ENCODE peak calls at places on chromosomes 13 and 19, in six cellular contexts. U is neuronal stem cell, X is mesenchymal stem cell, Y is H9, S is H1, K is trophoblast cell. C is an unnamed sample.
A peak's percentile ranks its signal among the peaks of the same experiment; 100 is the strongest.

GRCh38 chr13:94550030-94550738 is 45.8 kb downstream of the TGDS start:
- DNase-seq in U (no peak), X (no peak), Y (no peak), S (no peak), K (peak; percentile 7), C (peak; percentile 52)

GRCh38 chr13:98507060-98507797 is 69.7 kb downstream of the STK24 start:
- DNase-seq in U (no peak), X (peak; percentile 55), Y (no peak), S (no peak), K (peak; percentile 94), C (no peak)

GRCh38 chr19:6754136-6754535 is 13.1 kb downstream of the SH2D3A start:
- DNase-seq in U (no peak), X (no peak), Y (no peak), S (no peak), K (no peak), C (no peak)

GRCh38 chr13:43985437-43986051 is 105.8 kb downstream of the LACC1 start:
- DNase-seq in U (no peak), X (no peak), Y (no peak), S (no peak), K (no peak), C (no peak)

GRCh38 chr13:107031691-107032090 is 463.8 kb upstream of the ARGLU1 start:
- DNase-seq in U (no peak), X (no peak), Y (no peak), S (no peak), K (peak; percentile 5), C (no peak)

GRCh38 chr13:35784286-35784951 is 307.9 kb upstream of the MAB21L1 start:
- DNase-seq in U (no peak), X (no peak), Y (no peak), S (no peak), K (no peak), C (no peak)

GRCh38 chr19:11848594-11849263 is at the start of gene ZNF439:
- DNase-seq in U (peak; percentile 26), X (no peak), Y (peak; percentile 37), S (peak; percentile 46), K (peak; percentile 94), C (peak; percentile 71)

GRCh38 chr19:15640294-15640903 is at the start of gene CYP4F3:
- DNase-seq in U (no peak), X (no peak), Y (no peak), S (no peak), K (no peak), C (no peak)

GRCh38 chr19:11382898-11383705 is 1.0 kb downstream of the EPOR start:
- DNase-seq in U (no peak), X (peak; percentile 65), Y (peak; percentile 87), S (peak; percentile 94), K (peak; percentile 73), C (no peak)

GRCh38 chr13:22235285-22235949 is 564.5 kb downstream of the FGF9 start:
- DNase-seq in U (no peak), X (no peak), Y (peak; percentile 57), S (no peak), K (no peak), C (peak; percentile 4)

GRCh38 chr19:29683009-29683408 is 17.7 kb downstream of the PLEKHF1 start:
- DNase-seq in U (peak; percentile 51), X (no peak), Y (no peak), S (no peak), K (no peak), C (no peak)

GRCh38 chr13:73940098-73940497 is 194.1 kb downstream of the KLF12 start:
- DNase-seq in U (no peak), X (no peak), Y (no peak), S (no peak), K (no peak), C (no peak)

GRCh38 chr19:6767357-6768235 is at the start of gene SH2D3A:
- DNase-seq in U (peak; percentile 57), X (peak; percentile 19), Y (peak; percentile 98), S (peak; percentile 98), K (peak; percentile 95), C (peak; percentile 15)

GRCh38 chr19:16895467-16896097 is 6.8 kb downstream of the F2RL3 start:
- DNase-seq in U (peak; percentile 35), X (peak; percentile 58), Y (no peak), S (no peak), K (no peak), C (no peak)

GRCh38 chr19:33622809-33623511 is 1.2 kb downstream of the CHST8 start:
- DNase-seq in U (peak; percentile 21), X (no peak), Y (no peak), S (no peak), K (no peak), C (no peak)

GRCh38 chr19:36528921-36529518 is 949 bp upstream of the ZNF260 start:
- DNase-seq in U (no peak), X (no peak), Y (peak; percentile 30), S (peak; percentile 43), K (no peak), C (no peak)

GRCh38 chr13:29935309-29935981 is 85.0 kb upstream of the UBL3 start:
- DNase-seq in U (no peak), X (no peak), Y (no peak), S (no peak), K (no peak), C (no peak)

GRCh38 chr13:26200811-26201210 is 21.3 kb downstream of the RNF6 start:
- DNase-seq in U (no peak), X (no peak), Y (no peak), S (no peak), K (no peak), C (no peak)

GRCh38 chr13:77918391-77919261 is at the start of gene EDNRB:
- DNase-seq in U (peak; percentile 26), X (peak; percentile 69), Y (peak; percentile 62), S (peak; percentile 77), K (peak; percentile 21), C (peak; percentile 17)

GRCh38 chr13:45219123-45219891 is 18.5 kb upstream of the KCTD4 start:
- DNase-seq in U (no peak), X (peak; percentile 31), Y (no peak), S (no peak), K (peak; percentile 24), C (no peak)

GRCh38 chr13:96806750-96807149 is 187.5 kb downstream of the OXGR1 start:
- DNase-seq in U (no peak), X (no peak), Y (no peak), S (no peak), K (no peak), C (no peak)

GRCh38 chr13:96804186-96804585 is 190.1 kb downstream of the OXGR1 start:
- DNase-seq in U (no peak), X (no peak), Y (no peak), S (no peak), K (no peak), C (no peak)

GRCh38 chr13:96809366-96810096 is 184.7 kb downstream of the OXGR1 start:
- DNase-seq in U (no peak), X (no peak), Y (no peak), S (no peak), K (no peak), C (no peak)

GRCh38 chr13:96811049-96811448 is 183.2 kb downstream of the OXGR1 start:
- DNase-seq in U (no peak), X (no peak), Y (no peak), S (no peak), K (no peak), C (no peak)

GRCh38 chr13:96810104-96810503 is 184.2 kb downstream of the OXGR1 start:
- DNase-seq in U (no peak), X (no peak), Y (no peak), S (no peak), K (no peak), C (no peak)
- H3K14ac ChIP-seq in U (no peak overlapping the region), X (no peak overlapping the region), Y (no peak overlapping the region), S (no peak overlapping the region), K (no peak overlapping the region), C (no peak overlapping the region)

DNA sequence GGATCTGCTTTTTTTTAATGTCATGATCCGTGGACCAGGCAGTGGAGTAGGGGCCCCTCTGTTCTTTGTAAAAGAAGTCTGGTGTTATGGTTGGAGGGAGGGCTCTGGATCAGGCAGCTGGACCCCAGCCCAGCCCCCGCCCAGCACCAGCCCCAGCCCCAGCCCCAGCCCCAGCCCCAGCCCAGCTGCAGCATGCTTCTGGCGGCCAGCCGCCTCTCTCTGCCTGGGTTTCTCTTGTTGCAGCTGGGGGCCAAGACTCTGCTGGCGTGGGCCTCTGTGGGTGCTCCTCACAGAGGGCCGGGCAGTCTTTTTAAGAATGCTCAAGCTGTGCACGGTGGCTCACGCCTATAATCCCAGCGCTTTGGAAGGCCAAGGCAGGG is 17.9 kb downstream of the DOT1L start:
- DNase-seq in U (no peak), X (no peak), Y (no peak), S (no peak), K (no peak), C (no peak)
- H3K14ac ChIP-seq in U (no peak overlapping the region), X (no peak overlapping the region), Y (no peak overlapping the region), S (no peak overlapping the region), K (no peak overlapping the region), C (no peak overlapping the region)

GRCh38 chr13:60583911-60584753 is 187.1 kb downstream of the TDRD3 start:
- DNase-seq in U (no peak), X (peak; percentile 39), Y (peak; percentile 93), S (peak; percentile 64), K (no peak), C (peak; percentile 73)
- H3K14ac ChIP-seq in U (no peak overlapping the region), X (no peak overlapping the region), Y (no peak overlapping the region), S (no peak overlapping the region), K (no peak overlapping the region), C (no peak overlapping the region)

GRCh38 chr19:38838208-38838985 is 6.8 kb upstream of the ECH1 start:
- DNase-seq in U (no peak), X (no peak), Y (no peak), S (no peak), K (peak; percentile 97), C (no peak)

GRCh38 chr19:38837656-38838121 is 6.1 kb upstream of the ECH1 start:
- DNase-seq in U (no peak), X (no peak), Y (no peak), S (no peak), K (peak; percentile 88), C (peak; percentile 35)

GRCh38 chr19:38834590-38834989 is 3.0 kb upstream of the ECH1 start:
- DNase-seq in U (no peak), X (no peak), Y (no peak), S (no peak), K (peak; percentile 24), C (no peak)

GRCh38 chr19:38837304-38837626 is 5.7 kb upstream of the ECH1 start:
- DNase-seq in U (no peak), X (no peak), Y (no peak), S (no peak), K (no peak), C (no peak)

GRCh38 chr19:38836438-38837303 is 5.1 kb upstream of the ECH1 start:
- DNase-seq in U (no peak), X (no peak), Y (no peak), S (no peak), K (peak; percentile 89), C (no peak)
- H3K14ac ChIP-seq in U (no peak overlapping the region), X (no peak overlapping the region), Y (no peak overlapping the region), S (no peak overlapping the region), K (peak overlapping the region; percentile 84), C (peak overlapping the region; percentile 37)

GRCh38 chr13:24663089-24663395 is 17.2 kb upstream of the ATP12A start:
- DNase-seq in U (no peak), X (no peak), Y (no peak), S (no peak), K (peak; percentile 67), C (no peak)
- H3K14ac ChIP-seq in U (no peak overlapping the region), X (no peak overlapping the region), Y (no peak overlapping the region), S (no peak overlapping the region), K (no peak overlapping the region), C (no peak overlapping the region)